ENCODE peak calls at places on chromosomes 6 and 20, in four cellular contexts. W, Z, X and U are unnamed samples.

GRCh38 chr20:37775200-37775599 is 81.4 kb downstream of the CTNNBL1 start:
- DNase-seq in W (no peak), Z (no peak), X (no peak), U (no peak)

GRCh38 chr6:3841711-3842565 is 7.2 kb upstream of the FAM50B start:
- DNase-seq in W (no peak), Z (no peak), X (no peak), U (no peak)

GRCh38 chr6:108581237-108581931 is 20.7 kb downstream of the FOXO3 start:
- DNase-seq in W (no peak), Z (no peak), X (no peak), U (no peak)

GRCh38 chr6:29995346-29995777 is 53.0 kb downstream of the HLA-A start:
- DNase-seq in W (no peak), Z (no peak), X (no peak), U (no peak)

GRCh38 chr6:161482517-161482903 is 208.6 kb upstream of the AGPAT4 start:
- DNase-seq in W (no peak), Z (no peak), X (no peak), U (no peak)

GRCh38 chr6:31114970-31115849 is 610 bp downstream of the PSORS1C1 start:
- DNase-seq in W (no peak), Z (no peak), X (no peak), U (no peak)

GRCh38 chr20:9999660-10000059 is 35.1 kb upstream of the ANKEF1 start:
- DNase-seq in W (no peak), Z (no peak), X (peak; percentile 12), U (no peak)

GRCh38 chr20:45972500-45973183 is 639 bp upstream of the ZNF335 start:
- DNase-seq in W (no peak), Z (no peak), X (no peak), U (no peak)

GRCh38 chr6:13615802-13616140 is 636 bp downstream of the NOL7 start:
- DNase-seq in W (no peak), Z (no peak), X (peak; percentile 52), U (peak; percentile 30)

GRCh38 chr6:17431581-17431980 is 38.2 kb downstream of the CAP2 start:
- DNase-seq in W (no peak), Z (no peak), X (no peak), U (no peak)

GRCh38 chr6:136312975-136313374 is 23.3 kb upstream of the BCLAF1 start:
- DNase-seq in W (no peak), Z (no peak), X (no peak), U (no peak)

GRCh38 chr20:48238326-48238725 is 453.0 kb upstream of the SULF2 start:
- DNase-seq in W (no peak), Z (no peak), X (no peak), U (no peak)

GRCh38 chr6:40906759-40907158 is 132.3 kb downstream of the UNC5CL start:
- DNase-seq in W (no peak), Z (no peak), X (no peak), U (no peak)

GRCh38 chr20:57467742-57468141 is 57.2 kb downstream of the CTCFL start:
- DNase-seq in W (no peak), Z (no peak), X (no peak), U (no peak)

GRCh38 chr20:59020938-59021551 is 1.8 kb downstream of the TUBB1 start:
- DNase-seq in W (no peak), Z (no peak), X (no peak), U (no peak)

GRCh38 chr20:33490023-33490933 is at the start of gene CBFA2T2:
- DNase-seq in W (no peak), Z (no peak), X (no peak), U (no peak)

GRCh38 chr20:63567382-63568169 is 6.5 kb downstream of the HELZ2 start:
- DNase-seq in W (no peak), Z (no peak), X (no peak), U (no peak)

GRCh38 chr6:37695857-37696219 is 1.8 kb downstream of the MDGA1 start:
- DNase-seq in W (no peak), Z (no peak), X (no peak), U (no peak)

GRCh38 chr6:10276106-10276505 is 138.8 kb downstream of the TFAP2A start:
- DNase-seq in W (no peak), Z (no peak), X (no peak), U (no peak)

GRCh38 chr6:15522026-15522425 is 140.8 kb downstream of the DTNBP1 start:
- DNase-seq in W (no peak), Z (no peak), X (no peak), U (no peak)

GRCh38 chr6:130629640-130630039 is 197.6 kb upstream of the SMLR1 start:
- DNase-seq in W (no peak), Z (no peak), X (no peak), U (no peak)

GRCh38 chr6:158039571-158040050 is 57.9 kb downstream of the SYNJ2 start:
- DNase-seq in W (no peak), Z (no peak), X (no peak), U (no peak)

GRCh38 chr20:58930496-58930895 is 50.6 kb upstream of the NELFCD start:
- DNase-seq in W (no peak), Z (no peak), X (no peak), U (no peak)

GRCh38 chr20:8829232-8829631 is 239.7 kb upstream of the PLCB4 start:
- DNase-seq in W (no peak), Z (no peak), X (no peak), U (no peak)
- TF ChIP-seq CTCF in W (peak; percentile 61), Z (peak; percentile 38), X (no peak), U (no peak)

DNA sequence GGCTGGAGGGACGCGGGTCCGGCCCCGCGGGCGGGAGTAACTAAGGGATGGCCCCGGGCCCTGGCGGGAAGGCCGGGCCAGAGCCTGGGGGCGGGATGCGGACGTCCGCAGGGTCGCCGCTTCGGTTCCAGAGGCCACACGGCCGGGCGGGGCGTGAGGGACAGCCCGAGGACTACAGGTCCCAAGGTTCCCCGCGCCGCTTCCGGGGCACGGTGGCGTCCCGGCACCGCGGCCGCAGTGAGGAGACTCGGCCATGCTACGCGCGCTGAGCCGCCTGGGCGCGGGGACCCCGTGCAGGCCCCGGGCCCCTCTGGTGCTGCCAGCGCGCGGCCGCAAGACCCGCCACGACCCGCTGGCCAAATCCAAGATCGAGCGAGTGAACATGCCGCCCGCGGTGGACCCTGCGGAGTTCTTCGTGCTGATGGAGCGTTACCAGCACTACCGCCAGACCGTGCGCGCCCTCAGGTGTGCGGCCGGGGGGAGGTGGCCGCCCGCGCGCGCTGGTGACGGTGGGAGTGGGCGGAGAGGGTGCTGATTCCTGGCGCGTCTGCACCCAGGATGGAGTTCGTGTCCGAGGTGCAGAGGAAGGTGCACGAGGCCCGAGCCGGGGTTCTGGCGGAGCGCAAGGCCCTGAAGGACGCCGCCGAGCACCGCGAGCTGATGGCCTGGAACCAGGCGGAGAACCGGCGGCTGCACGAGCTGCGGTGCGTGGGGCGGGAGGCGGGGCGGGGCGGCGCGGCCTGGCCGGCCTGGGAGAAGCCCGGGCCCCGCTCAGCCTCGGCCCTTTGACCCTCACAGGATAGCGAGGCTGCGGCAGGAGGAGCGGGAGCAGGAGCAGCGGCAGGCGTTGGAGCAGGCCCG is at the start of gene MRPS26:
- DNase-seq in W (peak; percentile 89), Z (peak; percentile 62), X (peak; percentile 88), U (peak; percentile 84)
- TF ChIP-seq CTCF in W (no peak), Z (no peak), X (no peak), U (no peak)

GRCh38 chr20:62542862-62543261 is 67.1 kb upstream of the GATA5 start:
- DNase-seq in W (no peak), Z (no peak), X (no peak), U (no peak)

GRCh38 chr20:62539208-62539607 is 63.4 kb upstream of the GATA5 start:
- DNase-seq in W (no peak), Z (no peak), X (no peak), U (no peak)

GRCh38 chr20:62537649-62538292 is 62.0 kb upstream of the GATA5 start:
- DNase-seq in W (no peak), Z (no peak), X (no peak), U (no peak)

GRCh38 chr20:62539646-62540045 is 63.9 kb upstream of the GATA5 start:
- DNase-seq in W (no peak), Z (no peak), X (no peak), U (no peak)

DNA sequence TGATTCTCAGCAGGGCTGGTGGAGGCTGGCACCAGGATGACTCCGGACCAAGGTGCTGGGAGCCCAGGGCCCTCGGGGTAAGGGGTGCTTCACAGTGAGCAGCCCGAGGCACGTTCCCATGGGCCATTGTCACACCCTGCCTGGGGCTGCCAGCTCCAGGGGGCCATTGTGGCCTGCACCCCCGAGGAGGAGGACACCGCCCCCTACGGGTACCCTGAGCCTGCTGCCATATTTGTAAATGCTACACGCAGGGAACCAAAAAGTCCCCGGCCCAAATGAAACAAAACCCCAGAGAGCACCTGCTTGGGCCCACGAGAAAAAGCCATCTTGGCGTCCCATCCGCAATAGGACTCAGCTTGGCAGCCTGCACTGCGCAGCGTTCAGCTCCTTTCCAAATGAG is 64.7 kb upstream of the GATA5 start:
- DNase-seq in W (no peak), Z (no peak), X (no peak), U (no peak)
- TF ChIP-seq CTCF in W (peak; percentile 24), Z (no peak), X (no peak), U (no peak)

GRCh38 chr6:7658543-7658942 is 67.4 kb upstream of the BMP6 start:
- DNase-seq in W (no peak), Z (no peak), X (no peak), U (no peak)
- TF ChIP-seq CTCF in W (no peak), Z (no peak), X (no peak), U (no peak)

GRCh38 chr20:2341336-2341735 is 39.4 kb upstream of the TGM6 start:
- DNase-seq in W (no peak), Z (no peak), X (no peak), U (no peak)

GRCh38 chr20:2340136-2340535 is 40.6 kb upstream of the TGM6 start:
- DNase-seq in W (no peak), Z (no peak), X (no peak), U (no peak)

GRCh38 chr20:2340823-2341222 is 39.9 kb upstream of the TGM6 start:
- DNase-seq in W (no peak), Z (no peak), X (no peak), U (no peak)

GRCh38 chr20:2338702-2339101 is 42.0 kb upstream of the TGM6 start:
- DNase-seq in W (no peak), Z (no peak), X (no peak), U (no peak)

GRCh38 chr20:2342243-2342642 is 38.5 kb upstream of the TGM6 start:
- DNase-seq in W (no peak), Z (no peak), X (no peak), U (no peak)
- TF ChIP-seq CTCF in W (no peak), Z (no peak), X (no peak), U (no peak)

DNA sequence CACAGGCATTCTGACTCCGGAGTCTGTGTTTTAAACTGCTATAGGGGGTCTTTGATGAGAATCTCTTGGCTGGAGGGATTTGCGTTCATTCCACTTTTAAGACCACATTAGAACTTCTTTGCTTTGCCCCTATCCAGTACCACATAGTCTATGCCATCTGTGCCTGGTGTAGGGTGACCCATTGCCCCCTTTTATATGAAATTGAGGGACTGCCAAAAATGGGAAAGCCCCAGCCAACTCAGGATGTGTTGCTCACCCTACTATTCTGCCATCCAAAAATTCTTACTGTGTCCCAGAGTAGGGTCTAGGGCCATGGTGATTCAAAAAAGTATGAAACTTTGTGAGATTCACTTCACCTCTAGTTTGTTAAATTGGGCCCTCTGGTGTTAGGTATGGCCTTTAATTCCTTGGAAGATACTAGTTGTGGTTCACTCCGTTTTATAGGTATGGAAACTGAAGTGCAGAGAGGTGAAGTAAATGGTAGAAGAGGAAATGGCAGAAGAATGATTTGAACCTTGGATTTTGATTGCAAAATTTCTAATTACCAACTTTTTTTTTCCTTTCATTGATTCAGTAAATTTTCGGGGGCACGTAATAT is 1.4 kb downstream of the PFDN4 start:
- DNase-seq in W (no peak), Z (no peak), X (no peak), U (no peak)
- TF ChIP-seq CTCF in W (no peak), Z (no peak), X (no peak), U (no peak)